ENCODE peak calls at places on chromosomes 6 and 20, in ten cellular contexts. L, S, E, H, K, R, C, P, Z and W are unnamed samples.

GRCh38 chr20:1816384-1817381 is 78.5 kb upstream of the SIRPA start:
- DNase-seq in L (no peak), S (no peak), E (peak; percentile 77), H (no peak), K (no peak), R (no peak), C (no peak), P (no peak), Z (no peak), W (no peak)

GRCh38 chr20:13221673-13222318 is 722 bp downstream of the ISM1 start:
- DNase-seq in L (peak; percentile 37), S (no peak), E (peak; percentile 59), H (no peak), K (peak; percentile 40), R (peak; percentile 81), C (peak; percentile 88), P (peak; percentile 67), Z (peak; percentile 31), W (peak; percentile 61)

GRCh38 chr6:170403451-170403850 is 96.9 kb downstream of the FAM120B start:
- DNase-seq in L (no peak), S (no peak), E (peak; percentile 92), H (no peak), K (no peak), R (peak; percentile 19), C (no peak), P (no peak), Z (no peak), W (no peak)

GRCh38 chr20:21174425-21175239 is 48.8 kb downstream of the KIZ start:
- DNase-seq in L (no peak), S (no peak), E (no peak), H (no peak), K (no peak), R (no peak), C (no peak), P (no peak), Z (no peak), W (no peak)

GRCh38 chr6:17877196-17877889 is 110.1 kb downstream of the KIF13A start:
- DNase-seq in L (no peak), S (no peak), E (peak; percentile 87), H (no peak), K (no peak), R (peak; percentile 17), C (no peak), P (no peak), Z (no peak), W (no peak)

GRCh38 chr6:31441368-31442267 is 38.2 kb downstream of the MICA start:
- DNase-seq in L (peak; percentile 88), S (no peak), E (peak; percentile 43), H (peak; percentile 93), K (peak; percentile 86), R (peak; percentile 85), C (peak; percentile 75), P (peak; percentile 82), Z (peak; percentile 83), W (peak; percentile 90)

GRCh38 chr20:33578510-33578909 is 83.6 kb upstream of the C20orf144 start:
- DNase-seq in L (no peak), S (no peak), E (peak; percentile 39), H (peak; percentile 59), K (no peak), R (no peak), C (peak; percentile 66), P (no peak), Z (no peak), W (no peak)

GRCh38 chr6:170049641-170050491 is 241.0 kb downstream of the DLL1 start:
- DNase-seq in L (peak; percentile 91), S (no peak), E (no peak), H (peak; percentile 73), K (peak; percentile 48), R (peak; percentile 90), C (peak; percentile 56), P (peak; percentile 78), Z (peak; percentile 94), W (no peak)

GRCh38 chr6:49733680-49734079 is 10.5 kb downstream of the CRISP3 start:
- DNase-seq in L (no peak), S (no peak), E (no peak), H (no peak), K (no peak), R (no peak), C (no peak), P (no peak), Z (no peak), W (no peak)

GRCh38 chr20:49866051-49866450 is 49.3 kb downstream of the SPATA2 start:
- DNase-seq in L (no peak), S (peak; percentile 60), E (no peak), H (no peak), K (no peak), R (no peak), C (no peak), P (no peak), Z (no peak), W (no peak)

GRCh38 chr6:21277601-21278043 is 315.9 kb upstream of the SOX4 start:
- DNase-seq in L (no peak), S (no peak), E (peak; percentile 66), H (no peak), K (no peak), R (no peak), C (no peak), P (no peak), Z (no peak), W (no peak)

GRCh38 chr20:17863577-17864292 is 104.9 kb downstream of the SNX5 start:
- DNase-seq in L (peak; percentile 67), S (no peak), E (peak; percentile 41), H (peak; percentile 43), K (no peak), R (peak; percentile 80), C (no peak), P (peak; percentile 94), Z (no peak), W (no peak)

GRCh38 chr6:150091466-150091865 is 22.5 kb upstream of the ULBP3 start:
- DNase-seq in L (no peak), S (no peak), E (peak; percentile 38), H (no peak), K (no peak), R (no peak), C (no peak), P (no peak), Z (no peak), W (no peak)

GRCh38 chr6:46016063-46016608 is 476 bp upstream of the CLIC5 start:
- DNase-seq in L (no peak), S (no peak), E (no peak), H (no peak), K (no peak), R (no peak), C (peak; percentile 22), P (no peak), Z (no peak), W (no peak)

GRCh38 chr6:159762681-159763293 is 942 bp downstream of the ACAT2 start:
- DNase-seq in L (no peak), S (no peak), E (peak; percentile 3), H (peak; percentile 12), K (no peak), R (no peak), C (no peak), P (peak; percentile 42), Z (no peak), W (no peak)

GRCh38 chr6:90078513-90079289 is 184.4 kb downstream of the GJA10 start:
- DNase-seq in L (no peak), S (no peak), E (peak; percentile 83), H (no peak), K (no peak), R (no peak), C (no peak), P (no peak), Z (no peak), W (no peak)

GRCh38 chr20:25300496-25301170 is 52.7 kb downstream of the PYGB start:
- DNase-seq in L (no peak), S (no peak), E (peak; percentile 34), H (no peak), K (no peak), R (no peak), C (no peak), P (no peak), Z (no peak), W (no peak)
- TF ChIP-seq CTCF in L (no peak), S (no peak), E (no peak), H (no peak), K (no peak), R (no peak), C (no peak), P (no peak), Z (no peak), W (no peak)

DNA sequence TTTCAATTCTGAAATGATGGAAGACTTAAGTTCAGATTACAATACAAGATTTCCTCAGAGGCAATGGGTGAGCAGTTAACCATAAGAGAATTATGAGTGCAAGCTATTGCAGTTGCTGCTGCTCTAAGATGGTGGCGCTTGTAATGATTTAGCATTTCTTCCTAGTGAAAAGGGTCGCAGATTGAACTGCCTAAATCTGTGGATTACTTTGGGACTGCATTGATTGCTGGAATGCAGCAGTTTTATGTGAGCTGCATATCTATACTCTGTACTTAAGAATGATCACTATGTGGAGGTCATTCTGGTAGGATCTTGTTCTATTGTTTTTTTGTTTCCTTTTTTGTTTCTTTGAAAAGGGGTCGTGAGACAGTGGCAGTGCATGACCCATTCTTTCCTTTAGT is 5.3 kb downstream of the SCAF8 start:
- DNase-seq in L (no peak), S (no peak), E (peak; percentile 18), H (no peak), K (no peak), R (no peak), C (no peak), P (no peak), Z (no peak), W (no peak)
- H3K27ac ChIP-seq in L (no peak overlapping the region), S (no peak overlapping the region), E (no peak overlapping the region), H (no peak overlapping the region), K (no peak overlapping the region), R (no peak overlapping the region), C (no peak overlapping the region), P (no peak overlapping the region), Z (no peak overlapping the region), W (no peak overlapping the region)

DNA sequence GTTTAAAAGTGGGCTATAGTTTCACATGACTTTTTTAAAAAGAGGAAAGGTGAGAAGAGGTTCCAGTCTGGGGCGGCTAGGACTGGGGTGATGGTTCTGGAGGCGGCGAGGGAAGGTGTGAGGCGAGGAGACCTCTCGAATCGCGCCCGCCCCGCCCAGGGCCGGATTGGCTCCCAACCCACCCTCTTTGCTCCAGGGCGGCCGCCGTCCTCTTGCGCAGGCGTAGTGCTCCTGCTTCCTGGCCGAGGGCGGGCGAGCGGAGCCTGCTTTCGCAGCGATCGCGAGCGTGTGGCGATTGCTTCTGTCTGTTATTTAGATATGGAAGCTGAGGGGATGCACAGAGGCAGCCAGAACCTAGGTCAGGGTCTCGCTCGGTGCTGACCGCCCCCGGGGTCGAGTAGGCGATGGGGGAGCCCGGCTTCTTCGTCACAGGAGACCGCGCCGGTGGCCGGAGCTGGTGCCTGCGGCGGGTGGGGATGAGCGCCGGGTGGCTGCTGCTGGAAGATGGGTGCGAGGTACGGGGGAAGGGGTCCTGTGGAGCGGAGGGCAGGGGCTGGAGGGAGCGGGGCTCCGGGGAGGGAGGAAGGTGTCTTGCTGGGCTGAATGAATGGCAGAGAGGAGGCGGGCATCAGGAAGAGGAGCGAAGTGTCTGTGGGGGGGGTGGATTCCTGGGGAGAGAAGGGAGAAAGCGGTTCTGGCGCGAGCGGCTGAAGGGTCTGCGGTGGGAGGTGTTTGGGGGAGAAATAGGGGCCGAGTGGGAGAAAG is at the start of gene RNF8:
- DNase-seq in L (peak; percentile 95), S (peak; percentile 64), E (peak; percentile 87), H (peak; percentile 80), K (peak; percentile 89), R (peak; percentile 94), C (peak; percentile 98), P (peak; percentile 93), Z (peak; percentile 91), W (peak; percentile 99)
- H3K4me3 ChIP-seq in L (peak within 1 kb of the TSS; percentile 74), S (peak within 1 kb of the TSS; percentile 99), E (peak within 1 kb of the TSS; percentile 78), H (peak within 1 kb of the TSS; percentile 96), K (peak within 1 kb of the TSS; percentile 97), R (peak within 1 kb of the TSS; percentile 37), C (peak within 1 kb of the TSS; percentile 80), P (peak within 1 kb of the TSS; percentile 97), Z (peak within 1 kb of the TSS; percentile 73), W (peak within 1 kb of the TSS; percentile 95)

GRCh38 chr20:46483879-46484278 is 29.5 kb downstream of the ZNF334 start:
- DNase-seq in L (no peak), S (no peak), E (no peak), H (no peak), K (no peak), R (no peak), C (no peak), P (no peak), Z (no peak), W (no peak)
- TF ChIP-seq CTCF in L (no peak), S (no peak), E (no peak), H (no peak), K (no peak), R (no peak), C (no peak), P (no peak), Z (no peak), W (no peak)